ENCODE peak calls at places on chromosomes 16 and 17, in nine cellular contexts. H, K, F, O, T, Q, Y, R and N are unnamed samples.
A peak's percentile ranks its signal among the peaks of the same experiment; 100 is the strongest.

GRCh38 chr17:6162216-6162615 is 92.0 kb downstream of the WSCD1 start:
- DNase-seq in H (no peak), K (peak; percentile 59), F (no peak), O (no peak), T (no peak), Q (no peak), Y (no peak), R (no peak), N (no peak)

GRCh38 chr17:50988427-50988826 is 122.3 kb upstream of the TOB1 start:
- DNase-seq in H (no peak), K (no peak), F (no peak), O (no peak), T (no peak), Q (no peak), Y (no peak), R (no peak), N (no peak)

GRCh38 chr16:72425571-72426341 is 253.8 kb upstream of the PMFBP1 start:
- DNase-seq in H (no peak), K (no peak), F (no peak), O (no peak), T (no peak), Q (no peak), Y (no peak), R (no peak), N (no peak)

GRCh38 chr16:71929048-71929447 is 33.7 kb downstream of the IST1 start:
- DNase-seq in H (peak; percentile 54), K (no peak), F (no peak), O (no peak), T (no peak), Q (no peak), Y (no peak), R (no peak), N (no peak)

GRCh38 chr16:30663820-30664528 is 5.7 kb downstream of the FBRS start:
- DNase-seq in H (no peak), K (no peak), F (no peak), O (no peak), T (no peak), Q (no peak), Y (no peak), R (no peak), N (no peak)

GRCh38 chr17:65742433-65743312 is 181.2 kb upstream of the AXIN2 start:
- DNase-seq in H (peak; percentile 56), K (peak; percentile 24), F (no peak), O (no peak), T (no peak), Q (peak; percentile 70), Y (no peak), R (no peak), N (peak; percentile 14)

GRCh38 chr17:50133028-50133768 is 3.2 kb upstream of the SAMD14 start:
- DNase-seq in H (no peak), K (peak; percentile 53), F (no peak), O (no peak), T (no peak), Q (no peak), Y (no peak), R (no peak), N (peak; percentile 62)

GRCh38 chr17:31067699-31068184 is 27.0 kb upstream of the NF1 start:
- DNase-seq in H (peak; percentile 90), K (no peak), F (no peak), O (no peak), T (no peak), Q (peak; percentile 34), Y (peak; percentile 26), R (no peak), N (no peak)

GRCh38 chr17:76447931-76448652 is 4.9 kb downstream of the UBE2O start:
- DNase-seq in H (no peak), K (no peak), F (no peak), O (no peak), T (no peak), Q (no peak), Y (no peak), R (no peak), N (peak; percentile 41)

GRCh38 chr16:70630960-70631745 is 15.2 kb upstream of the IL34 start:
- DNase-seq in H (peak; percentile 37), K (no peak), F (no peak), O (no peak), T (no peak), Q (no peak), Y (no peak), R (no peak), N (no peak)

GRCh38 chr17:43745541-43745940 is 13.1 kb downstream of the SOST start:
- DNase-seq in H (no peak), K (no peak), F (no peak), O (no peak), T (no peak), Q (no peak), Y (no peak), R (no peak), N (no peak)

GRCh38 chr17:82121660-82122629 is 23.9 kb upstream of the FASN start:
- DNase-seq in H (no peak), K (no peak), F (no peak), O (no peak), T (no peak), Q (no peak), Y (no peak), R (no peak), N (peak; percentile 55)

GRCh38 chr17:46960152-46960551 is 18.9 kb downstream of the RPRML start:
- DNase-seq in H (no peak), K (no peak), F (no peak), O (no peak), T (no peak), Q (no peak), Y (no peak), R (no peak), N (no peak)

GRCh38 chr17:35254107-35254802 is 11.4 kb downstream of the SLFN5 start:
- DNase-seq in H (peak; percentile 98), K (no peak), F (no peak), O (no peak), T (no peak), Q (peak; percentile 42), Y (no peak), R (no peak), N (no peak)
- TF ChIP-seq POLR2AphosphoS5 in H (peak; percentile 59), K (no peak), F (no peak), O (peak; percentile 55), T (no peak), Q (peak; percentile 59), Y (no peak), R (peak; percentile 67), N (peak; percentile 28)

GRCh38 chr16:84120023-84120422 is 3.3 kb upstream of the MBTPS1 start:
- DNase-seq in H (no peak), K (no peak), F (no peak), O (no peak), T (no peak), Q (no peak), Y (no peak), R (no peak), N (no peak)

GRCh38 chr16:84115919-84116719 is 623 bp downstream of the MBTPS1 start:
- DNase-seq in H (peak; percentile 52), K (no peak), F (no peak), O (no peak), T (peak; percentile 22), Q (no peak), Y (peak; percentile 32), R (no peak), N (no peak)

GRCh38 chr16:84119368-84119767 is 2.6 kb upstream of the MBTPS1 start:
- DNase-seq in H (no peak), K (no peak), F (no peak), O (no peak), T (no peak), Q (no peak), Y (no peak), R (no peak), N (no peak)

GRCh38 chr16:84116720-84117481 is at the start of gene MBTPS1:
- DNase-seq in H (peak; percentile 98), K (peak; percentile 98), F (peak; percentile 97), O (peak; percentile 98), T (peak; percentile 91), Q (peak; percentile 98), Y (peak; percentile 96), R (peak; percentile 98), N (peak; percentile 99)

DNA sequence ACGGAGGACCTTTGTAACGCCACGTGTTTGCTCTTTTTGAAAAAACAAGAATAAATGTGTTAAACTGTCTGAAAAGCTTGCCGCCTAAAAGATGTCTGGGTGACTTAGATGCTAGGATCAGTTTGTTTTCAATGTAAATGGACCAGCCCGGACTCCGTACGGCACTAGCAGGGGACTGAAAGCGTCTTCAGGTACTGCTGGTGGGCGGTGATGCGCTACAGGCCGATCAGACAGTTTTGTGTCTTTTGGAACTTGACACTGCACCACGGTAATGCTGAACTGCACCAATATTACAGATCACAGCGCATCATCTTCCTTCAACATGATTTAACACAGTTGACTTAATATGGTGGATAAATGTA is 721 bp upstream of the MBTPS1 start:
- DNase-seq in H (peak; percentile 55), K (peak; percentile 62), F (peak; percentile 43), O (no peak), T (no peak), Q (no peak), Y (peak; percentile 28), R (no peak), N (peak; percentile 57)
- TF ChIP-seq POLR2AphosphoS5 in H (no peak), K (no peak), F (no peak), O (no peak), T (no peak), Q (no peak), Y (no peak), R (no peak), N (no peak)

DNA sequence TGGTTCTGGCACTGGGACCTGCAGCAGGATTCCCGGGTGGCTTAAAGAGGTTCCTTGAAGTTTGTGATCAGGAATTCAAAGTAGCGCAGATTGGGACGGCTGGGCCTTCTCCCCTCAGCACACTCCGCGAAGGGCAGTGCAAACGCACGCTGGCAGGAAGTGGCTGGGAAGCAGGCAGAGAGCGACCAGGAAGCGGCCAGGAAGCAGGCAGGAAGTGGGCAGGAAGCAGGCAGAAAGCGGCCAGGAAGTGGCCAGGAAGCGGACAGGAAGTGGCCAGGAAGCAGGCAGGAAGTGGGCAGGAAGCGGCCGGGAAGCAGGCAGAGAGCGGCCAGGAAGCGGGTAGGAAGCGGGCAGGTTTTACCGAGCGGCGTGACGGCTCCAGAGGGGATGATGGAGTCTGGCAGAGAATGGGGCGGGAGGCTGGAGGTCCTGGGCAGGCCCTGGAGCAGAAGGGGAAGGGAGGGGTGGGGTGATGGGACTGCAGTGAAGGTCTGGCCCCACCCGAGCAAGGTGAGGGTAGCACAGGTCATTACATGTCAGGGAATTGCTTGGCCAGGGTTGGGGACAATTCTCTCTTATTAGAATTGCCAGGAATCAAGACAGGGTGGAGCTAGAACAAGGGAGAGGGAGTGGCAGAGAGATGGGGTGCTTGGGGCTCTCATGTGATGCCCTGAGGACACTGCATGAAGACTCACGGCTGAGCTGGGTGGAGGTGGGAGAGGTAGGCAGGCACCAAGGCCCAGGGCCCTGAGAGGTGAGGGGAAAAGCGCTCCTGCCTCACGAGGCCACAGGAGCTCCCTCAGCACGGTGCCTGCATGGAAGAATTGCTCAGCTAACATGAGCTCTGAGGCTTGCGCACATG is 3.4 kb downstream of the DPEP1 start:
- DNase-seq in H (no peak), K (no peak), F (no peak), O (no peak), T (no peak), Q (no peak), Y (no peak), R (no peak), N (no peak)
- TF ChIP-seq POLR2AphosphoS5 in H (no peak), K (no peak), F (no peak), O (no peak), T (no peak), Q (no peak), Y (no peak), R (no peak), N (no peak)

DNA sequence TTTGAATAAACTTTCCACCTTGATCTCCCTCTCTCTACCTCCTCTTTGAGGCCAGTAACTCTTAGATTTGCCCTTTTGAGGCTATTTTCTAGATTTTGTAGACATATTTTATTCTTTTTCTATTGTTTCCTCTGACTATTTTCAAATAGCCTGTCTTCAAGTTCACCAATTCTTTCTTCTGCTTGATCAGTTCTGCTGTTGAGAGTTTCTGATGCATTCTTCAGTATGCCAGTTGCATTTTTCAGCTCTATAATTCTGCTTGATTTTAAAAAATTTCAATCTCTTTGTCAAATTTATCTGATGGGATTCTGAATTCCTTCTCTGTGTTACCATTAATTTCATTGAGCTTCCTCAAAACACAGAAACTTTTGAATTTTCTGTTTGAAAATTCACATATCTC is 257.5 kb downstream of the HAPSTR1 start:
- DNase-seq in H (no peak), K (no peak), F (no peak), O (no peak), T (no peak), Q (no peak), Y (no peak), R (no peak), N (no peak)
- TF ChIP-seq POLR2AphosphoS5 in H (no peak), K (no peak), F (no peak), O (no peak), T (no peak), Q (no peak), Y (no peak), R (no peak), N (no peak)